ENCODE peak calls at places on chromosomes 12 and 14, in four cellular contexts. S is aorta, T is cardiac muscle cell, M is RWPE1. G is an unnamed sample.

GRCh38 chr14:69775012-69775411 is 8.1 kb downstream of the SRSF5 start:
- DNase-seq in S (no peak), T (no peak), M (no peak), G (no peak)

GRCh38 chr12:759628-760027 is 7.2 kb downstream of the WNK1 start:
- DNase-seq in S (no peak), M (no peak), T (no peak), G (no peak)

GRCh38 chr14:22520235-22520634 is 68.8 kb downstream of the DAD1 start:
- DNase-seq in M (peak; percentile 70), S (no peak), T (peak; percentile 91), G (no peak)

GRCh38 chr12:96236221-96236822 is 42.1 kb downstream of the ELK3 start:
- DNase-seq in S (no peak), T (peak; percentile 87), M (no peak), G (no peak)

GRCh38 chr12:68034567-68034966 is 45.3 kb downstream of the IFNG-AS1 start:
- DNase-seq in T (no peak), M (no peak), S (no peak), G (no peak)

GRCh38 chr12:95959107-95959506 is 16.0 kb downstream of the AMDHD1 start:
- DNase-seq in M (peak; percentile 9), S (no peak), T (peak; percentile 18), G (no peak)

GRCh38 chr12:93315907-93316622 is 61.7 kb upstream of the NUDT4 start:
- DNase-seq in M (no peak), T (peak; percentile 27), S (no peak), G (no peak)

GRCh38 chr12:75656650-75657049 is 145.2 kb upstream of the KRR1 start:
- DNase-seq in M (peak; percentile 91), S (no peak), T (peak; percentile 87), G (no peak)

GRCh38 chr14:106268013-106268727 is 741.8 kb downstream of the TMEM121 start:
- DNase-seq in M (no peak), S (no peak), T (no peak), G (no peak)

GRCh38 chr12:10497602-10498001 is 8.1 kb upstream of the EIF2S3B start:
- DNase-seq in M (no peak), S (no peak), T (peak; percentile 13), G (no peak)

GRCh38 chr12:27521066-27521465 is 2.9 kb upstream of the PPFIBP1 start:
- DNase-seq in S (no peak), T (peak; percentile 92), M (no peak), G (no peak)

GRCh38 chr14:23612354-23612732 is 23.8 kb upstream of the DHRS2 start:
- DNase-seq in S (no peak), T (no peak), M (no peak), G (no peak)

GRCh38 chr12:78778339-78778738 is 86.2 kb upstream of the SYT1 start:
- DNase-seq in M (no peak), S (no peak), T (peak; percentile 23), G (no peak)

GRCh38 chr14:64208981-64209380 is 85.2 kb downstream of the ESR2 start:
- DNase-seq in M (no peak), S (no peak), T (no peak), G (no peak)
- H3K27ac ChIP-seq in M (no peak overlapping the region), S (no peak overlapping the region), T (no peak overlapping the region), G (no peak overlapping the region)

GRCh38 chr12:31964280-31964679 is 5.1 kb downstream of the RESF1 start:
- DNase-seq in T (no peak), M (no peak), S (no peak), G (no peak)

GRCh38 chr12:31966558-31967205 is 7.5 kb downstream of the RESF1 start:
- DNase-seq in M (no peak), T (no peak), S (no peak), G (no peak)

GRCh38 chr12:31967569-31967968 is 8.4 kb downstream of the RESF1 start:
- DNase-seq in T (no peak), S (no peak), M (no peak), G (no peak)

GRCh38 chr12:31962076-31962475 is 2.9 kb downstream of the RESF1 start:
- DNase-seq in M (no peak), S (no peak), T (peak; percentile 33), G (no peak)

GRCh38 chr12:31965090-31965489 is 5.9 kb downstream of the RESF1 start:
- DNase-seq in M (no peak), S (no peak), T (no peak), G (no peak)
- H3K27ac ChIP-seq in M (no peak overlapping the region), S (no peak overlapping the region), T (no peak overlapping the region), G (no peak overlapping the region)

GRCh38 chr12:47818382-47818700 is 1.4 kb downstream of the HDAC7 start:
- DNase-seq in S (no peak), T (no peak), M (no peak), G (no peak)

GRCh38 chr12:47817272-47818006 is 2.3 kb downstream of the HDAC7 start:
- DNase-seq in T (no peak), M (no peak), S (peak; percentile 69), G (no peak)

GRCh38 chr12:47816646-47817271 is 2.9 kb downstream of the HDAC7 start:
- DNase-seq in M (no peak), T (no peak), S (peak; percentile 77), G (no peak)

GRCh38 chr12:47818701-47819543 is 781 bp downstream of the HDAC7 start:
- DNase-seq in T (no peak), M (no peak), S (peak; percentile 90), G (no peak)

GRCh38 chr12:47818007-47818376 is 1.7 kb downstream of the HDAC7 start:
- DNase-seq in M (no peak), S (peak; percentile 61), T (no peak), G (no peak)
- H3K27ac ChIP-seq in M (peak overlapping the region; percentile 99), S (no peak overlapping the region), T (peak overlapping the region; percentile 94), G (peak overlapping the region; percentile 100)

GRCh38 chr12:64685076-64685475 is 74.1 kb downstream of the GNS start:
- DNase-seq in S (no peak), T (no peak), M (no peak), G (no peak)

GRCh38 chr12:64685605-64686004 is 73.6 kb downstream of the GNS start:
- DNase-seq in S (no peak), T (no peak), M (no peak), G (no peak)

GRCh38 chr12:64688715-64689114 is 70.5 kb downstream of the GNS start:
- DNase-seq in M (no peak), T (no peak), S (no peak), G (no peak)

GRCh38 chr12:64691227-64691792 is 67.9 kb downstream of the GNS start:
- DNase-seq in T (no peak), S (no peak), M (no peak), G (no peak)

GRCh38 chr12:64687816-64688599 is 71.2 kb downstream of the GNS start:
- DNase-seq in T (no peak), S (no peak), M (no peak), G (no peak)
- H3K27ac ChIP-seq in T (peak overlapping the region; percentile 73), S (peak overlapping the region; percentile 37), M (no peak overlapping the region), G (peak overlapping the region; percentile 17)

G was measured in coronary artery.